ENCODE peak calls at places on chromosome 13, in eight cellular contexts. P, E, A, R, H, O, C and V are unnamed samples.

GRCh38 chr13:27309967-27310598 is 39.5 kb downstream of the RASL11A start:
- DNase-seq in P (no peak), E (no peak), A (no peak), R (no peak), H (no peak), O (no peak), C (no peak), V (no peak)

GRCh38 chr13:98384739-98385138 is 192.2 kb downstream of the STK24 start:
- DNase-seq in P (no peak), E (no peak), A (no peak), R (no peak), H (no peak), O (no peak), C (no peak), V (no peak)

GRCh38 chr13:94362411-94362909 is 117.0 kb downstream of the DCT start:
- DNase-seq in P (no peak), E (peak; percentile 45), A (peak; percentile 24), R (peak; percentile 70), H (peak; percentile 83), O (peak; percentile 67), C (no peak), V (peak; percentile 42)

GRCh38 chr13:77872995-77873394 is 45.6 kb downstream of the EDNRB start:
- DNase-seq in P (no peak), E (no peak), A (no peak), R (no peak), H (no peak), O (no peak), C (no peak), V (no peak)

GRCh38 chr13:66492479-66492878 is 737.7 kb downstream of the PCDH9 start:
- DNase-seq in P (no peak), E (no peak), A (no peak), R (no peak), H (no peak), O (peak; percentile 20), C (no peak), V (no peak)

GRCh38 chr13:57970404-57970803 is 338.9 kb downstream of the PCDH17 start:
- DNase-seq in P (no peak), E (no peak), A (no peak), R (no peak), H (no peak), O (no peak), C (no peak), V (no peak)

GRCh38 chr13:26653310-26653709 is 95.8 kb downstream of the WASF3 start:
- DNase-seq in P (no peak), E (no peak), A (no peak), R (no peak), H (no peak), O (no peak), C (no peak), V (no peak)

GRCh38 chr13:22311734-22312404 is 641.0 kb downstream of the FGF9 start:
- DNase-seq in P (no peak), E (no peak), A (no peak), R (no peak), H (no peak), O (no peak), C (peak; percentile 55), V (no peak)

GRCh38 chr13:27353166-27353583 is 71.2 kb upstream of the GTF3A start:
- DNase-seq in P (no peak), E (peak; percentile 7), A (no peak), R (no peak), H (peak; percentile 63), O (no peak), C (no peak), V (no peak)

GRCh38 chr13:84433024-84433423 is 550.8 kb upstream of the SLITRK1 start:
- DNase-seq in P (no peak), E (no peak), A (no peak), R (no peak), H (no peak), O (no peak), C (no peak), V (no peak)

GRCh38 chr13:19606152-19606551 is 27.3 kb upstream of the MPHOSPH8 start:
- DNase-seq in P (no peak), E (no peak), A (no peak), R (no peak), H (no peak), O (no peak), C (no peak), V (no peak)

GRCh38 chr13:110520431-110521295 is 40.9 kb downstream of the RAB20 start:
- DNase-seq in P (peak; percentile 90), E (no peak), A (no peak), R (peak; percentile 55), H (peak; percentile 83), O (peak; percentile 24), C (peak; percentile 87), V (peak; percentile 60)

GRCh38 chr13:107144432-107144831 is 576.5 kb upstream of the ARGLU1 start:
- DNase-seq in P (no peak), E (no peak), A (no peak), R (no peak), H (no peak), O (no peak), C (no peak), V (no peak)

GRCh38 chr13:110886475-110887241 is 28.2 kb downstream of the ANKRD10 start:
- DNase-seq in P (no peak), E (no peak), A (no peak), R (no peak), H (no peak), O (no peak), C (no peak), V (no peak)